ENCODE peak calls at places on chromosomes 2 and 18, in five cellular contexts. I is thoracic aorta, F is A549, Z is body of pancreas, T is cardiac muscle cell. X is an unnamed sample.

GRCh38 chr2:97210336-97210735 is 97.4 kb downstream of the ANKRD36 start:
- DNase-seq in I (no peak), F (no peak), Z (no peak), T (no peak), X (no peak)

GRCh38 chr2:71613953-71614925 is 160.9 kb downstream of the DYSF start:
- DNase-seq in I (no peak), F (no peak), Z (no peak), T (no peak), X (no peak)

GRCh38 chr2:129233751-129234406 is 745.6 kb upstream of the RAB6C start:
- DNase-seq in I (no peak), F (no peak), Z (peak), T (peak), X (no peak)

GRCh38 chr2:172249336-172249735 is 146.6 kb upstream of the DLX2 start:
- DNase-seq in I (no peak), F (no peak), Z (no peak), T (no peak), X (no peak)

GRCh38 chr2:98378901-98379300 is 32.6 kb downstream of the CNGA3 start:
- DNase-seq in I (no peak), F (no peak), Z (peak), T (peak), X (no peak)

GRCh38 chr2:96769816-96770215 is 9.1 kb downstream of the CNNM4 start:
- DNase-seq in I (no peak), F (no peak), Z (peak), T (no peak), X (no peak)

GRCh38 chr2:127634066-127634617 is 11.8 kb upstream of the GPR17 start:
- DNase-seq in I (no peak), F (no peak), Z (no peak), T (no peak), X (no peak)

GRCh38 chr2:194483041-194483440 is 1174.0 kb upstream of the SLC39A10 start:
- DNase-seq in I (no peak), F (no peak), Z (no peak), T (no peak), X (no peak)

GRCh38 chr2:108315408-108316193 is 26.9 kb downstream of the SULT1C2 start:
- DNase-seq in I (no peak), F (no peak), Z (peak), T (no peak), X (no peak)

GRCh38 chr2:203714112-203714511 is 7.7 kb downstream of the CD28 start:
- DNase-seq in I (no peak), F (no peak), Z (no peak), T (no peak), X (no peak)

GRCh38 chr2:33013684-33014110 is 66.9 kb downstream of the LTBP1 start:
- DNase-seq in I (no peak), F (no peak), Z (no peak), T (no peak), X (no peak)

GRCh38 chr18:77552945-77553344 is 303.3 kb downstream of the GALR1 start:
- DNase-seq in I (no peak), F (no peak), Z (no peak), T (no peak), X (no peak)

GRCh38 chr18:60147326-60147725 is 225.2 kb downstream of the MC4R start:
- DNase-seq in I (no peak), F (no peak), Z (no peak), T (no peak), X (no peak)

GRCh38 chr18:79380816-79381806 is 14.6 kb upstream of the NFATC1 start:
- DNase-seq in I (no peak), F (peak), Z (peak), T (peak), X (no peak)

GRCh38 chr2:129713337-129713736 is 266.1 kb upstream of the RAB6C start:
- DNase-seq in I (no peak), F (no peak), Z (no peak), T (no peak), X (no peak)

GRCh38 chr2:135150711-135151110 is 98.6 kb downstream of the RAB3GAP1 start:
- DNase-seq in I (no peak), F (no peak), Z (no peak), T (no peak), X (no peak)

GRCh38 chr18:75391275-75392115 is 36.0 kb downstream of the SMIM21 start:
- DNase-seq in I (no peak), F (no peak), Z (no peak), T (no peak), X (no peak)

GRCh38 chr2:20604957-20605381 is 45.9 kb downstream of the HS1BP3 start:
- DNase-seq in I (no peak), F (no peak), Z (peak), T (peak), X (no peak)

GRCh38 chr2:65076345-65076710 is 20.1 kb downstream of the CEP68 start:
- DNase-seq in I (no peak), F (no peak), Z (no peak), T (peak), X (no peak)

GRCh38 chr18:49582579-49582978 is 20.7 kb downstream of the LIPG start:
- DNase-seq in I (no peak), F (no peak), Z (no peak), T (peak), X (no peak)

GRCh38 chr2:147829106-147829505 is 15.7 kb upstream of the ACVR2A start:
- DNase-seq in I (no peak), F (no peak), Z (no peak), T (peak), X (no peak)

GRCh38 chr18:6781179-6781714 is 51.7 kb downstream of the ARHGAP28 start:
- DNase-seq in I (no peak), F (no peak), Z (no peak), T (no peak), X (no peak)

GRCh38 chr2:239278941-239279365 is 121.9 kb downstream of the HDAC4 start:
- DNase-seq in I (no peak), F (no peak), Z (no peak), T (no peak), X (no peak)

GRCh38 chr2:219620546-219620945 is 6.9 kb upstream of the SLC4A3 start:
- DNase-seq in I (no peak), F (no peak), Z (no peak), T (no peak), X (no peak)

GRCh38 chr2:225354281-225354774 is 45.2 kb upstream of the NYAP2 start:
- DNase-seq in I (no peak), F (no peak), Z (no peak), T (no peak), X (no peak)

GRCh38 chr2:197498937-197499593 is 575 bp downstream of the HSPD1 start:
- DNase-seq in I (peak), F (no peak), Z (peak), T (peak), X (peak)

GRCh38 chr2:172106128-172106961 is 3.6 kb upstream of the DLX2 start:
- DNase-seq in I (no peak), F (peak), Z (peak), T (peak), X (no peak)

GRCh38 chr2:228688007-228688645 is 506.6 kb upstream of the SPHKAP start:
- DNase-seq in I (no peak), F (no peak), Z (no peak), T (peak), X (no peak)

GRCh38 chr2:173290518-173290917 is 64.2 kb upstream of the CDCA7 start:
- DNase-seq in I (no peak), F (no peak), Z (no peak), T (no peak), X (no peak)

GRCh38 chr2:181876614-181877063 is 14.9 kb upstream of the ITPRID2 start:
- DNase-seq in I (no peak), F (peak), Z (no peak), T (no peak), X (no peak)

GRCh38 chr2:175679231-175679630 is 322.8 kb downstream of the LNPK start:
- DNase-seq in I (no peak), F (no peak), Z (no peak), T (no peak), X (no peak)

GRCh38 chr2:175679728-175680127 is 322.3 kb downstream of the LNPK start:
- DNase-seq in I (no peak), F (no peak), Z (no peak), T (no peak), X (no peak)

GRCh38 chr2:175676813-175677212 is 325.3 kb downstream of the LNPK start:
- DNase-seq in I (no peak), F (no peak), Z (no peak), T (no peak), X (no peak)
- TF ChIP-seq CTCF in I (no peak), F (no peak), Z (no peak), T (no peak), X (peak)

GRCh38 chr2:230330206-230330605 is 3.2 kb downstream of the SP140L start:
- DNase-seq in I (no peak), F (no peak), Z (no peak), T (no peak), X (no peak)
- H3K4me3 ChIP-seq in I (no peak), F (no peak), Z (no peak), T (no peak), X (no peak)

GRCh38 chr2:4420032-4420431 is 716.7 kb downstream of the DCDC2C start:
- DNase-seq in I (no peak), F (no peak), Z (no peak), T (no peak), X (no peak)
- TF ChIP-seq CTCF in I (no peak), F (no peak), Z (no peak), T (no peak), X (no peak)

GRCh38 chr2:95158441-95158840 is 1.2 kb downstream of the ZNF514 start:
- DNase-seq in I (no peak), F (no peak), Z (peak), T (no peak), X (no peak)
- H3K4me3 ChIP-seq in I (peak), F (peak), Z (peak), T (peak), X (peak)

GRCh38 chr18:74289946-74290478 is 1.8 kb downstream of the CYB5A start:
- DNase-seq in I (no peak), F (no peak), Z (no peak), T (no peak), X (no peak)

GRCh38 chr18:74292541-74292858 is 737 bp upstream of the CYB5A start:
- DNase-seq in I (no peak), F (no peak), Z (no peak), T (no peak), X (no peak)

GRCh38 chr18:74289137-74289536 is 2.6 kb downstream of the CYB5A start:
- DNase-seq in I (no peak), F (no peak), Z (no peak), T (peak), X (no peak)

GRCh38 chr18:74291771-74292540 is at the start of gene CYB5A:
- DNase-seq in I (peak), F (peak), Z (peak), T (peak), X (peak)

DNA sequence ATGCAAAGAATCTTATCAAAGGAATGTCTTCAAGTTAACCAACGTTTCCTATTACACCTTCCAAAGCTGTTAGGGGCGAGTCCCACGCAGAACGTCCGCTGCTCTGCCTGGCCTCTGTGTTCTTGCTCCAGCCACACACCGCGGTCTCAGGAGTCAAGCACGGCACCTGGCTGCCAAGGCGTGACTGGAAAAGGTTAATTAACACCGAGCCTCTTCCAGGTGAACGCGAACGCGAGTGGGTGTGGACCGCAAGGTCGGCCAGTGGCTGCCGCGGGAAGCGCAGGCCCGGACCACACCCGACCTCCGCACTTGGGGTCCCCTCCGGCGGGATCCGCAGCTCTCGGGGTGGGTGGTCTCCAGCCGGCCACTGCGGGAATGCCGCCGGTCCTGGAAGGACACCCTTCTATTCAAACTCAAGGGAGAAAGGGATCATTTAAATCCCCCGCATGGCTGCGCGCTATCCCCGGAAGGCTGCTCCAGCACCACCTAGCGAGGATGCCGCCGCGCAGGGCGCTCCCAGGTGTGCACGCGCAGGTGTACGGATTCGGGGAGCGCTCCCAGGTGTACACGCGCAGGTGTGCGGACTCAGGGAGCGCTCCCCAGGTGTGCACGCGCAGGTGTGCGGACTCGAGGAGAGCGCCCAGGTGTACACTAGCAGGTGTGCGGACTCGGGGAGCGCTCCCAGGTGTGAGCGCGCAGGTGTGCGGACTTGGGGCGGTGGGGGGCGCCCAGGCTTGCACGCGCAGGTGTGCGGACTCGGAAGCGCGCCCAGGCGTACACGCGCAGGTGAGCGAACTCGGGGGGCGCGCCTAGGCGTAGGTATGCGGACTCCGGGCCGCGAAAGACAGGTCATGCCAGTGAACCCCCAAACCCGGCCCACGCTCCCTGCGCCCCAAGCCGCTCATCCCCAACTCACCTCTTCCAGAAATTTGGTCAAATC is 662 bp downstream of the CYB5A start:
- DNase-seq in I (no peak), F (no peak), Z (peak), T (peak), X (peak)
- TF ChIP-seq CTCF in I (no peak), F (no peak), Z (peak), T (peak), X (no peak)

GRCh38 chr18:56789004-56789888 is 138.1 kb downstream of the WDR7 start:
- DNase-seq in I (no peak), F (peak), Z (peak), T (peak), X (peak)
- H3K4me3 ChIP-seq in I (no peak), F (no peak), Z (no peak), T (no peak), X (no peak)

GRCh38 chr2:227127236-227127635 is 36.8 kb downstream of the COL4A4 start:
- DNase-seq in I (no peak), F (no peak), Z (no peak), T (no peak), X (no peak)

GRCh38 chr2:227130636-227131035 is 33.4 kb downstream of the COL4A4 start:
- DNase-seq in I (no peak), F (no peak), Z (no peak), T (no peak), X (no peak)

GRCh38 chr2:227123697-227124096 is 40.3 kb downstream of the COL4A4 start:
- DNase-seq in I (no peak), F (no peak), Z (no peak), T (no peak), X (no peak)

GRCh38 chr2:227125506-227125905 is 38.5 kb downstream of the COL4A4 start:
- DNase-seq in I (no peak), F (no peak), Z (no peak), T (no peak), X (no peak)
- TF ChIP-seq CTCF in I (no peak), F (no peak), Z (no peak), T (no peak), X (no peak)

DNA sequence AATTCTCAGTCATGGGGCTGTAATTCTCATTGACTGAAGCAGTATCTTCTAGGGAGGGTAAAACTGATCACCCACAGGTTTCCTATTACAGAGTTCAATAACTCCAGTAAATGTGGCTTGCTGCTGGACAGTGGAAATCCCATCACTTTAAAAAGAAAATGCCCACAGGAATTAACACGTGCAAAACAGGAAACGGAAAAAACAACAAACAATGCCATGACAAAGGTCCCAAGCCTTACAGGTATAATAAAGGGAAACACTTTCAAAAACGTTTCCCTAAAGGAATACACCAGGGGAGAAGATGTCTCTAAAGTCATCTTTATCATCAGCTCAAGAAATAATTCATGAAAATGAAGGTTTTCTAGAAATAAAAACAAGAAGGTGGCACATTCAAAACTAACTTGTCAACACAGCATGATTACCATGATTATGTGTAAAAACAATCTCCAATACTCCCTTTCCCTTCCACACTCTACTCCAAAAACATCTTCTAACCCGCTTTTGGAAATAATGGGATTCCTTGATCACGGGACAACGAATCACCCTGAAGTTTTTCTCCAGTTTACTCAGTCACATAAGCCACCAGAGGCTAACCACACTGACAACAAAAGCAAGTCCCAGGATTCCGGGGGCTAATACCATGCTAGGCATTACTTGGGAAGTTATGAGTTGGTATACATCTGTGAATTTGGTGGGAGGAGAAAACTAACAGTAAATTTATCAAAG is 167.9 kb downstream of the TCF4 start:
- DNase-seq in I (no peak), F (no peak), Z (no peak), T (no peak), X (no peak)
- H3K4me3 ChIP-seq in I (peak), F (no peak), Z (no peak), T (no peak), X (peak)

DNA sequence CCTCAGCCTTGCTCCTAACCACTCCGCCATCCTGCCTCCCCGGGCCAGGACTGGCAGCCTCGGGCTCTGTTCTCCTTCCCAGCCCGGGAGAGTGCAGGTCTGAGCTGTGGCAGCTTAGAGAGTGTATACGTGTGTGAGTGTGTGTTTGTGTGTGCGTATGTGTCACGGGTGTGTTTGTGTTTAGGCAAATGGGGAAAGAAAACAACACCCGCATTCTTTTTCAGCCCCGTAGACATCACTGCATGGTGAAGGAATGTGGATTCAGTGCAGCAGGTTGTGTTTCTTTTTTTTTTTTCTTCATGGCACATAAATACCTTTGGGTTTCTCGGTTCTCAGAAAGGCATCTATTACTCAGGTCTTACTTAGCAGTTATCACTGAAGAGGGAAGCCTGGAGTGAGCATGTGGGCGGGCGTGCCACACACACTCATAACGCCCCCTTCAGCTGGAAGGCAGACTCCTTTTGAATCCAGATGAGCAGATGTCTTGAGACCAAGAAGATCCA is 44.2 kb downstream of the GLI2 start:
- DNase-seq in I (no peak), F (no peak), Z (no peak), T (peak), X (no peak)
- TF ChIP-seq CTCF in I (no peak), F (no peak), Z (no peak), T (peak), X (no peak)

GRCh38 chr2:25215232-25215631 is 46.9 kb upstream of the POMC start:
- DNase-seq in I (no peak), F (no peak), Z (no peak), T (no peak), X (no peak)
- H3K4me3 ChIP-seq in I (no peak), F (peak), Z (no peak), T (no peak), X (no peak)

X was measured in GM06990.